ENCODE peak calls at places on chromosomes 1 and 21, in eight cellular contexts. I is stimulated activated CD4-positive, alpha-beta T cell treated with anti-CD3 and anti-CD28 coated beads, TNF-alpha, amount 100 ng/mL, for 4 hours; J is NB4; R is NCI-H526; Q is mucosa of descending colon; U is left ventricle myocardium inferior; H is M059J; N is stimulated activated CD8-positive, alpha-beta memory T cell treated with anti-CD3 and anti-CD28 coated beads, Interleukin-7, amount 100 ng/mL, for 24 hours. D is an unnamed sample.

GRCh38 chr1:26696191-26696644 is 403 bp downstream of the ARID1A start:
- DNase-seq in I (peak), J (no peak), R (no peak), Q (peak), U (peak), H (no peak), N (no peak), D (peak)

GRCh38 chr1:201213926-201214325 is 23.3 kb downstream of the IGFN1 start:
- DNase-seq in I (no peak), J (no peak), R (no peak), Q (no peak), U (no peak), H (no peak), N (no peak), D (no peak)

GRCh38 chr21:45306832-45307571 is 19.3 kb upstream of the POFUT2 start:
- DNase-seq in I (no peak), J (peak), R (no peak), Q (peak), U (peak), H (peak), N (no peak), D (peak)

GRCh38 chr1:27959792-27960603 is at the start of gene XKR8:
- DNase-seq in I (peak), J (peak), R (peak), Q (peak), U (peak), H (peak), N (peak), D (peak)

GRCh38 chr1:9186082-9186859 is 48.3 kb upstream of the H6PD start:
- DNase-seq in I (no peak), J (no peak), R (no peak), Q (no peak), U (no peak), H (no peak), N (no peak), D (no peak)

GRCh38 chr1:30184393-30185141 is 538.8 kb downstream of the MATN1 start:
- DNase-seq in I (no peak), J (no peak), R (no peak), Q (no peak), U (no peak), H (no peak), N (no peak), D (no peak)

GRCh38 chr21:26717146-26717739 is 128.0 kb downstream of the ADAMTS1 start:
- DNase-seq in I (no peak), J (peak), R (no peak), Q (no peak), U (no peak), H (peak), N (no peak), D (no peak)

GRCh38 chr1:66599899-66600737 is 66.2 kb downstream of the SGIP1 start:
- DNase-seq in I (no peak), J (no peak), R (no peak), Q (no peak), U (no peak), H (no peak), N (no peak), D (no peak)

GRCh38 chr1:28163496-28164120 is 12.9 kb downstream of the PTAFR start:
- DNase-seq in I (no peak), J (no peak), R (peak), Q (no peak), U (no peak), H (peak), N (no peak), D (no peak)

GRCh38 chr1:159600894-159601293 is 13.3 kb downstream of the APCS start:
- DNase-seq in I (no peak), J (no peak), R (no peak), Q (no peak), U (no peak), H (peak), N (no peak), D (no peak)

GRCh38 chr1:226826479-226827245 is 43.8 kb upstream of the PSEN2 start:
- DNase-seq in I (no peak), J (no peak), R (no peak), Q (no peak), U (no peak), H (no peak), N (no peak), D (no peak)